ENCODE peak calls at places on chromosome 6, in four cellular contexts. T, N, Q and O are unnamed samples.

GRCh38 chr6:111564482-111564945 is 41.2 kb downstream of the TRAF3IP2 start:
- DNase-seq in Q (no peak), N (no peak), T (peak), O (no peak)

GRCh38 chr6:101393291-101394251 is at the start of gene GRIK2:
- DNase-seq in N (peak), Q (peak), T (peak), O (peak)

GRCh38 chr6:84222426-84222825 is 5.0 kb downstream of the CEP162 start:
- DNase-seq in Q (no peak), N (no peak), T (no peak), O (no peak)

GRCh38 chr6:22399693-22400092 is 102.9 kb upstream of the PRL start:
- DNase-seq in T (peak), N (no peak), Q (peak), O (no peak)

GRCh38 chr6:170178561-170179477 is 112.1 kb downstream of the DLL1 start:
- DNase-seq in T (peak), N (no peak), Q (peak), O (no peak)

GRCh38 chr6:105900120-105900937 is 185.8 kb upstream of the PRDM1 start:
- DNase-seq in T (no peak), Q (no peak), N (no peak), O (no peak)

GRCh38 chr6:3237761-3238662 is 10.6 kb upstream of the TUBB2B start:
- DNase-seq in T (no peak), N (no peak), Q (no peak), O (no peak)

GRCh38 chr6:10522929-10523573 is 1.9 kb downstream of the GCNT2 start:
- DNase-seq in T (peak), Q (no peak), N (no peak), O (no peak)

GRCh38 chr6:21342496-21342895 is 251.1 kb upstream of the SOX4 start:
- DNase-seq in Q (no peak), N (no peak), T (no peak), O (no peak)

GRCh38 chr6:15297895-15298590 is 52.2 kb downstream of the JARID2 start:
- DNase-seq in N (no peak), Q (no peak), T (no peak), O (no peak)

GRCh38 chr6:108809211-108809610 is 39.0 kb upstream of the ARMC2 start:
- DNase-seq in N (no peak), Q (no peak), T (no peak), O (no peak)

GRCh38 chr6:35453236-35453635 is 1.1 kb downstream of the FANCE start:
- DNase-seq in Q (no peak), T (no peak), N (no peak), O (no peak)

GRCh38 chr6:11989376-11989775 is 22.7 kb upstream of the HIVEP1 start:
- DNase-seq in N (no peak), Q (no peak), T (peak), O (no peak)

GRCh38 chr6:87628424-87628823 is 38.5 kb downstream of the ORC3 start:
- DNase-seq in N (no peak), Q (no peak), T (no peak), O (no peak)

GRCh38 chr6:31558631-31559500 is 11.5 kb downstream of the NFKBIL1 start:
- DNase-seq in Q (no peak), N (no peak), T (no peak), O (no peak)

GRCh38 chr6:96926425-96926824 is 1.9 kb downstream of the KLHL32 start:
- DNase-seq in Q (no peak), T (no peak), N (no peak), O (no peak)

GRCh38 chr6:83310046-83310445 is 116.9 kb downstream of the RWDD2A start:
- DNase-seq in Q (no peak), N (no peak), T (no peak), O (no peak)

GRCh38 chr6:53326372-53327016 is 22.3 kb downstream of the ELOVL5 start:
- DNase-seq in N (no peak), T (peak), Q (peak), O (no peak)

GRCh38 chr6:126886106-126886505 is 232.4 kb upstream of the RSPO3 start:
- DNase-seq in T (no peak), N (no peak), Q (no peak), O (no peak)

GRCh38 chr6:159693894-159694545 is 979 bp upstream of the SOD2 start:
- DNase-seq in N (no peak), T (peak), Q (peak), O (peak)

GRCh38 chr6:81561071-81561564 is 191.4 kb downstream of the TENT5A start:
- DNase-seq in T (peak), N (no peak), Q (no peak), O (no peak)

GRCh38 chr6:32940656-32941411 is at the start of gene HLA-DMB:
- DNase-seq in T (peak), N (no peak), Q (peak), O (peak)

GRCh38 chr6:23547851-23548250 is 578.2 kb upstream of the NRSN1 start:
- DNase-seq in T (peak), Q (no peak), N (no peak), O (no peak)

GRCh38 chr6:33061987-33062386 is 11.5 kb downstream of the HLA-DPA1 start:
- DNase-seq in Q (no peak), T (no peak), N (no peak), O (no peak)

GRCh38 chr6:87274660-87275273 is 47.6 kb upstream of the SMIM8 start:
- DNase-seq in T (peak), Q (peak), N (no peak), O (no peak)